ENCODE peak calls at places on chromosome 19, in ten cellular contexts. S is HCT116, X is Peyer's patch, H is H1, K is IMR-90, G is A549, F is uterus, P is lower leg skin, Z is tibial nerve, T is prostate gland. Y is an unnamed sample.

GRCh38 chr19:52231154-52231565 is 38.2 kb upstream of the ZNF766 start:
- DNase-seq in G (no peak), Z (no peak), P (no peak), S (no peak), K (peak), F (no peak), H (no peak), T (no peak), X (no peak), Y (no peak)

GRCh38 chr19:50818859-50819472 is 4.6 kb downstream of the KLK1 start:
- DNase-seq in K (no peak), S (no peak), H (no peak), G (no peak), Z (no peak), F (no peak), X (no peak), T (no peak), P (no peak), Y (no peak)

GRCh38 chr19:15161028-15161984 is 39.5 kb downstream of the NOTCH3 start:
- DNase-seq in S (peak), T (no peak), H (no peak), K (peak), G (peak), X (no peak), F (no peak), P (no peak), Z (no peak), Y (peak)

GRCh38 chr19:13838943-13839192 is 38.1 kb upstream of the NANOS3 start:
- DNase-seq in K (no peak), T (no peak), H (no peak), S (no peak), X (no peak), Z (no peak), G (no peak), F (peak), P (no peak), Y (peak)

GRCh38 chr19:48728882-48729645 is 9.5 kb upstream of the MAMSTR start:
- DNase-seq in K (no peak), F (no peak), G (no peak), H (no peak), P (no peak), S (no peak), T (no peak), Z (no peak), X (no peak), Y (no peak)

GRCh38 chr19:44582581-44583265 is 30.6 kb upstream of the IGSF23 start:
- DNase-seq in P (no peak), K (no peak), T (no peak), Z (no peak), X (peak), H (peak), G (peak), S (peak), F (no peak), Y (peak)

GRCh38 chr19:1855040-1855827 is 7.0 kb upstream of the REXO1 start:
- DNase-seq in K (peak), F (peak), T (peak), S (peak), P (peak), H (peak), X (peak), Z (peak), G (peak), Y (peak)

GRCh38 chr19:44111910-44112463 is 1.2 kb upstream of the ZNF225 start:
- DNase-seq in Z (no peak), K (peak), S (no peak), F (no peak), X (no peak), T (no peak), P (no peak), G (no peak), H (peak), Y (peak)

GRCh38 chr19:22783651-22784050 is 300 bp downstream of the ZNF99 start:
- DNase-seq in F (no peak), K (no peak), T (no peak), H (no peak), Z (no peak), P (no peak), G (no peak), X (no peak), S (no peak), Y (no peak)

GRCh38 chr19:48396010-48396870 is 2.8 kb downstream of the GRIN2D start:
- DNase-seq in S (no peak), T (no peak), K (no peak), G (no peak), H (no peak), X (no peak), F (no peak), P (no peak), Z (no peak), Y (no peak)

GRCh38 chr19:3358392-3358918 is 7.9 kb upstream of the NFIC start:
- DNase-seq in S (no peak), P (no peak), K (no peak), H (no peak), X (no peak), T (no peak), G (no peak), F (no peak), Z (no peak), Y (no peak)

GRCh38 chr19:2164020-2164988 is 571 bp downstream of the DOT1L start:
- DNase-seq in K (no peak), H (no peak), X (no peak), Z (peak), T (no peak), F (peak), S (no peak), P (no peak), G (no peak), Y (peak)

GRCh38 chr19:1811942-1812425 is at the start of gene ATP8B3:
- DNase-seq in P (no peak), H (no peak), G (peak), X (no peak), S (no peak), F (no peak), K (no peak), T (no peak), Z (no peak), Y (no peak)

GRCh38 chr19:32373614-32374295 is 28.3 kb downstream of the ZNF507 start:
- DNase-seq in K (peak), S (peak), G (peak), P (no peak), H (no peak), Z (no peak), X (no peak), F (no peak), T (peak), Y (peak)

GRCh38 chr19:8145969-8146368 is 3.4 kb downstream of the FBN3 start:
- DNase-seq in H (no peak), G (no peak), S (no peak), K (no peak), T (no peak), Z (no peak), F (no peak), X (no peak), P (no peak), Y (no peak)

GRCh38 chr19:47735131-47735530 is 10.2 kb upstream of the NOP53 start:
- DNase-seq in T (no peak), G (no peak), K (no peak), Z (no peak), S (no peak), X (no peak), H (no peak), F (no peak), P (no peak), Y (no peak)

GRCh38 chr19:54017266-54017665 is 25.8 kb downstream of the CACNG6 start:
- DNase-seq in Z (no peak), G (peak), P (no peak), H (no peak), X (no peak), T (no peak), S (no peak), K (peak), F (no peak), Y (no peak)

GRCh38 chr19:12726988-12727316 is 3.2 kb upstream of the TNPO2 start:
- DNase-seq in P (no peak), X (no peak), G (no peak), Z (no peak), F (no peak), S (no peak), H (no peak), K (no peak), T (no peak), Y (no peak)

GRCh38 chr19:45175663-45176345 is 2.2 kb downstream of the TRAPPC6A start:
- DNase-seq in P (no peak), T (no peak), G (no peak), S (no peak), H (no peak), X (no peak), Z (no peak), F (no peak), K (no peak), Y (no peak)

GRCh38 chr19:45097776-45098520 is 5.0 kb downstream of the PPP1R37 start:
- DNase-seq in K (peak), G (peak), Z (no peak), X (peak), F (peak), S (no peak), H (no peak), P (peak), T (peak), Y (peak)

GRCh38 chr19:50909240-50910070 is 1.7 kb downstream of the KLK4 start:
- DNase-seq in G (peak), Z (peak), H (peak), T (peak), K (no peak), P (peak), X (peak), F (no peak), S (peak), Y (peak)

GRCh38 chr19:31570718-31571117 is 221.5 kb upstream of the TSHZ3 start:
- DNase-seq in P (no peak), H (no peak), Z (no peak), K (no peak), S (no peak), X (no peak), T (no peak), F (no peak), G (no peak), Y (no peak)

GRCh38 chr19:43591904-43592772 is 3.8 kb downstream of the IRGQ start:
- DNase-seq in P (no peak), F (no peak), K (no peak), H (no peak), G (no peak), T (no peak), S (no peak), X (no peak), Z (no peak), Y (no peak)

GRCh38 chr19:31818740-31819228 is 469.5 kb upstream of the TSHZ3 start:
- DNase-seq in H (no peak), T (no peak), X (no peak), F (no peak), G (no peak), K (no peak), P (no peak), Z (no peak), S (no peak), Y (no peak)

GRCh38 chr19:7916908-7917291 is 2.3 kb downstream of the TGFBR3L start:
- DNase-seq in T (no peak), S (no peak), K (no peak), F (no peak), G (no peak), P (no peak), X (no peak), Z (no peak), H (no peak), Y (peak)

GRCh38 chr19:28136796-28137195 is 1076.2 kb downstream of the UQCRFS1 start:
- DNase-seq in F (no peak), Z (no peak), H (no peak), X (no peak), S (no peak), T (no peak), K (no peak), G (no peak), P (no peak), Y (no peak)

GRCh38 chr19:19821366-19822147 is at the start of gene ZNF506:
- DNase-seq in P (peak), X (peak), T (peak), K (peak), H (peak), Z (peak), G (peak), S (no peak), F (peak), Y (peak)
- TF ChIP-seq POLR2A in P (no peak), X (peak), T (peak), K (peak), H (peak), Z (peak), G (no peak), S (no peak), F (peak), Y (peak)

DNA sequence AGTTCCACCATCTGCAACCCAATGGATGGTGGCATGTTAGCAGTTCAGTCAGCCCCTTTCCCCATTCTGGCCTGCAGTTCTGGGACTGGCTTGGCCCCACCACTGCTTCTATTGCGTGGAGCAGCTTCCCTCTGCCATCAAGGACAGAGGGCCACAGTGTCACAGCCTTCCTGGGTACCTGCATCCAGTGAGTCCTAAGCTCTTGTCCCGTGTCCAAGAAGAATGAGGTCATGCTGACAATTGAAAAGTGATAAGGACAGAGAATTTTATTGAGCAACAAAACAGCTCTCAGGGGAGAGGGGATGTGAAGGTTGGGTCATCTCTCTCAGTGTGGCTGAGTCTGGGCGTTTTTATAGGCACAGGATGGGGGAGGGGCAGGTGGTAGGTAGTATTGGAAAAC is 33.5 kb upstream of the SIN3B start:
- DNase-seq in G (no peak), Z (no peak), F (no peak), H (no peak), T (no peak), K (no peak), P (no peak), X (no peak), S (no peak), Y (peak)
- TF ChIP-seq POLR2A in G (no peak), Z (no peak), F (no peak), H (no peak), T (no peak), K (no peak), P (no peak), X (no peak), S (no peak), Y (no peak)

GRCh38 chr19:41987141-41987860 is 6.7 kb downstream of the ATP1A3 start:
- DNase-seq in X (no peak), S (no peak), H (no peak), F (no peak), Z (no peak), P (no peak), G (no peak), K (no peak), T (no peak), Y (no peak)
- TF ChIP-seq POLR2A in X (no peak), S (no peak), H (no peak), F (no peak), Z (no peak), P (no peak), G (no peak), K (no peak), T (no peak), Y (no peak)

GRCh38 chr19:10602330-10603083 is 15.4 kb upstream of the AP1M2 start:
- DNase-seq in T (peak), K (peak), G (peak), Z (peak), F (peak), P (peak), X (peak), H (no peak), S (peak), Y (peak)

GRCh38 chr19:10603084-10603872 is 16.2 kb upstream of the AP1M2 start:
- DNase-seq in S (no peak), P (no peak), Z (no peak), F (peak), H (no peak), X (peak), T (no peak), G (no peak), K (no peak), Y (peak)

GRCh38 chr19:10603873-10604459 is 16.9 kb upstream of the AP1M2 start:
- DNase-seq in T (no peak), P (no peak), X (no peak), Z (peak), F (no peak), K (no peak), H (no peak), G (no peak), S (no peak), Y (peak)

GRCh38 chr19:10600149-10600548 is 13.0 kb upstream of the AP1M2 start:
- DNase-seq in X (no peak), Z (no peak), G (no peak), K (no peak), P (no peak), F (no peak), H (no peak), S (no peak), T (no peak), Y (no peak)

GRCh38 chr19:10601999-10602329 is 14.9 kb upstream of the AP1M2 start:
- DNase-seq in F (no peak), X (no peak), Z (no peak), P (no peak), T (no peak), G (no peak), H (no peak), S (no peak), K (no peak), Y (no peak)
- TF ChIP-seq POLR2A in F (no peak), X (no peak), Z (no peak), P (no peak), T (no peak), G (no peak), H (no peak), S (no peak), K (no peak), Y (no peak)

GRCh38 chr19:36141039-36141914 is 1.4 kb downstream of the CAPNS1 start:
- DNase-seq in S (peak), X (peak), F (peak), K (peak), P (peak), Z (peak), T (peak), G (peak), H (peak), Y (peak)
- TF ChIP-seq POLR2A in S (no peak), X (peak), F (peak), K (no peak), P (no peak), Z (peak), T (peak), G (peak), H (no peak), Y (no peak)

GRCh38 chr19:17722655-17723240 is 3.5 kb downstream of the MAP1S start:
- DNase-seq in H (no peak), F (no peak), X (no peak), P (no peak), G (no peak), S (no peak), K (no peak), T (no peak), Z (no peak), Y (no peak)

GRCh38 chr19:17719730-17720486 is 628 bp downstream of the MAP1S start:
- DNase-seq in K (no peak), P (no peak), T (peak), F (no peak), X (peak), Z (no peak), H (no peak), S (no peak), G (no peak), Y (no peak)

GRCh38 chr19:17718988-17719711 is at the start of gene MAP1S:
- DNase-seq in P (no peak), K (peak), G (peak), X (peak), S (no peak), F (peak), H (peak), T (peak), Z (no peak), Y (peak)

GRCh38 chr19:17720487-17720839 is 1.2 kb downstream of the MAP1S start:
- DNase-seq in G (no peak), S (no peak), X (no peak), Z (no peak), P (no peak), F (no peak), K (no peak), T (no peak), H (no peak), Y (no peak)

DNA sequence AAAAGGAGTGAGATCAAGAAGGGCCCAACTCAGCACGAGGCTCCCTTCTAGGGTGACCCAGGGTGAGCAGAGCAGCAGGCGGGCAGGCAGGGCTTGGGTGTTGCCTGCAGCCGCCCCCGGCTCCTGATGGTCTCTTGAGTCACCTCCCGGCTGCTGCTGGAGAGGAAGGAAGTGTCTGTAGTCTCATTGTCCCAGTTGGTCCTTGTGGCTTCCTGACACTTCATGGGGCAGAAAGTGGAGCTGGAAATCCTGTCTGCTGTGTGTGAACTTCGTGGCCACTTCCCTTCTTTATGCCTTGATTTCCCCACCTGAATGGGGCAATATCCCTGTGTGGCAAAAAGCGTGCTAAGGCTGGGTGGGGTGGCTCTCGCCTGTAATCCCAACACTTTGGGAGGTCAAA is 2.5 kb downstream of the MAP1S start:
- DNase-seq in K (peak), X (no peak), F (no peak), H (no peak), S (no peak), P (peak), T (no peak), G (no peak), Z (no peak), Y (no peak)
- TF ChIP-seq POLR2A in K (no peak), X (no peak), F (no peak), H (no peak), S (no peak), P (no peak), T (no peak), G (no peak), Z (no peak), Y (no peak)

GRCh38 chr19:5827342-5827890 is 12.1 kb downstream of the FUT6 start:
- DNase-seq in Z (no peak), P (no peak), S (no peak), H (no peak), G (no peak), T (no peak), F (no peak), X (no peak), K (no peak), Y (no peak)

GRCh38 chr19:5828661-5829566 is 10.6 kb downstream of the FUT6 start:
- DNase-seq in G (no peak), K (no peak), F (no peak), S (no peak), Z (no peak), H (no peak), X (no peak), P (no peak), T (no peak), Y (peak)

GRCh38 chr19:5829567-5830315 is 9.8 kb downstream of the FUT6 start:
- DNase-seq in K (no peak), S (no peak), X (no peak), F (no peak), H (no peak), T (no peak), Z (no peak), P (no peak), G (no peak), Y (no peak)

GRCh38 chr19:5826531-5827341 is 12.8 kb downstream of the FUT6 start:
- DNase-seq in Z (no peak), P (no peak), G (peak), K (no peak), H (no peak), F (no peak), T (peak), X (peak), S (peak), Y (no peak)

DNA sequence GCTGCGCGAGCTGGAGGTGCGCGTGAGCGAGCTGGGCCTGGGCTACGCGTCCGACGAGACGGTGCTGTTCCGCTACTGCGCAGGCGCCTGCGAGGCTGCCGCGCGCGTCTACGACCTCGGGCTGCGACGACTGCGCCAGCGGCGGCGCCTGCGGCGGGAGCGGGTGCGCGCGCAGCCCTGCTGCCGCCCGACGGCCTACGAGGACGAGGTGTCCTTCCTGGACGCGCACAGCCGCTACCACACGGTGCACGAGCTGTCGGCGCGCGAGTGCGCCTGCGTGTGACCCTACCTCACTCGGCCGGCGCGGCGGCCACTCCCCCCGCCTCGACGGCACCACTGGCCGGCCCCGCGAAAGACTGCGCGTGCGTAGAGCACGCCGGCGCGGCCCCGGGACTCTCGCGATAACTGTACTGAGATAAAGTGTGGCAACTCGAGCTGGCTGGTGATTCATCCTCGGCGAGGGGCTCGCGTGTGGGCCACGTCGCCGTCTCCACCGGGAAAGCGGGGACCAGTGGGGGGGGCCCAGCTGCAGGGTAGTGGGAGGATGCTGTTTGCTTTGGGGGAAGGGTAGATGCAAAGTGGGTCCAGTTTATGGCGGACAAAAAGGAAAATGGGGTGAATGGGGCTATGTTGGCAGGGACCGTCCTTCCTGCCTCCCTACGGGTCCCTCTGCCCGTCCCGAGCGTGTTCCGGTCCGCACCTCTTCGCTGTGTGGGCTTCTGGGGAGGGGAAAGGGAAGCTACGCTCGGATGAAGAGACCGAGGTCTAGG is 11.4 kb downstream of the FUT6 start:
- DNase-seq in S (peak), X (peak), Z (peak), G (peak), T (peak), H (peak), K (peak), F (peak), P (peak), Y (peak)
- TF ChIP-seq POLR2A in S (peak), X (peak), Z (peak), G (peak), T (peak), H (no peak), K (peak), F (peak), P (no peak), Y (peak)

GRCh38 chr19:38713865-38714264 is 30.4 kb downstream of the CAPN12 start:
- DNase-seq in S (no peak), K (no peak), Z (no peak), F (no peak), H (no peak), G (no peak), P (no peak), X (no peak), T (no peak), Y (no peak)
- TF ChIP-seq POLR2A in S (no peak), K (no peak), Z (no peak), F (no peak), H (no peak), G (no peak), P (no peak), X (no peak), T (no peak), Y (no peak)

Y was measured in erythroblast.